ENCODE peak calls at places on chromosomes 1 and 21, in eight cellular contexts. W, M, N, J, Q, P, U and F are unnamed samples.

GRCh38 chr1:170881268-170882265 is 53.8 kb upstream of the MROH9 start:
- DNase-seq in N (no peak), M (peak; percentile 70), U (no peak), J (peak; percentile 31), P (peak; percentile 29), Q (no peak), W (no peak), F (peak; percentile 72)

GRCh38 chr1:110561631-110562030 is 42.7 kb upstream of the KCNA10 start:
- DNase-seq in W (no peak), N (no peak), P (no peak), U (no peak), M (no peak), J (no peak), Q (no peak), F (no peak)

GRCh38 chr21:46041183-46041582 is 56.7 kb upstream of the COL6A2 start:
- DNase-seq in Q (no peak), J (no peak), W (no peak), U (no peak), M (no peak), N (no peak), P (no peak), F (no peak)

GRCh38 chr1:79188371-79188770 is 181.8 kb upstream of the ADGRL4 start:
- DNase-seq in Q (no peak), M (peak; percentile 56), U (no peak), J (no peak), W (no peak), P (no peak), N (no peak), F (peak; percentile 56)

GRCh38 chr1:78577257-78578100 is 42.8 kb upstream of the IFI44L start:
- DNase-seq in P (no peak), U (no peak), M (no peak), W (no peak), N (no peak), Q (no peak), J (no peak), F (peak; percentile 27)

GRCh38 chr1:156845055-156845952 is 13.6 kb downstream of the INSRR start:
- DNase-seq in M (no peak), Q (no peak), W (no peak), J (no peak), P (no peak), U (no peak), N (no peak), F (no peak)

GRCh38 chr21:35529141-35529863 is 480.2 kb upstream of the RUNX1 start:
- DNase-seq in P (peak; percentile 11), N (no peak), M (no peak), J (no peak), W (no peak), U (no peak), Q (no peak), F (peak; percentile 62)

GRCh38 chr1:61504840-61505239 is 220.1 kb downstream of the TM2D1 start:
- DNase-seq in P (no peak), N (no peak), U (no peak), J (no peak), Q (no peak), M (peak; percentile 63), W (no peak), F (peak; percentile 61)

GRCh38 chr1:12549460-12550349 is 68.3 kb downstream of the DHRS3 start:
- DNase-seq in N (no peak), W (peak; percentile 68), M (peak; percentile 98), Q (no peak), J (peak; percentile 70), U (peak; percentile 92), P (peak; percentile 85), F (peak; percentile 74)

GRCh38 chr21:46634966-46635323 is 529 bp upstream of the PRMT2 start:
- DNase-seq in W (no peak), N (peak; percentile 83), P (peak; percentile 69), J (peak; percentile 77), M (peak; percentile 60), U (peak; percentile 67), Q (peak; percentile 53), F (peak; percentile 93)

GRCh38 chr1:68168545-68169065 is 63.7 kb downstream of the WLS start:
- DNase-seq in P (no peak), Q (no peak), N (no peak), J (no peak), W (no peak), U (no peak), M (no peak), F (peak; percentile 14)

GRCh38 chr1:63623952-63624351 is 30.7 kb downstream of the PGM1 start:
- DNase-seq in Q (no peak), N (no peak), P (no peak), J (no peak), M (no peak), U (no peak), W (no peak), F (no peak)

GRCh38 chr1:59669752-59670312 is 144.9 kb upstream of the HOOK1 start:
- DNase-seq in U (peak; percentile 75), P (peak; percentile 75), N (peak; percentile 95), W (peak; percentile 53), Q (peak; percentile 63), J (peak; percentile 75), M (no peak), F (peak; percentile 77)

GRCh38 chr21:42199488-42200463 is 19.2 kb upstream of the ABCG1 start:
- DNase-seq in P (peak; percentile 25), U (no peak), M (peak; percentile 49), Q (no peak), W (no peak), N (no peak), J (peak; percentile 8), F (peak; percentile 44)
- H3K4me1 ChIP-seq in P (peaks cover 14% of the 10 kb centered on the region), U (no peaks in the 10 kb centered on the region), M (peaks cover 13% of the 10 kb centered on the region), Q (no peaks in the 10 kb centered on the region), W (peaks cover 9% of the 10 kb centered on the region), N (peaks cover 9% of the 10 kb centered on the region), J (peaks cover 8% of the 10 kb centered on the region), F (no peaks in the 10 kb centered on the region)

DNA sequence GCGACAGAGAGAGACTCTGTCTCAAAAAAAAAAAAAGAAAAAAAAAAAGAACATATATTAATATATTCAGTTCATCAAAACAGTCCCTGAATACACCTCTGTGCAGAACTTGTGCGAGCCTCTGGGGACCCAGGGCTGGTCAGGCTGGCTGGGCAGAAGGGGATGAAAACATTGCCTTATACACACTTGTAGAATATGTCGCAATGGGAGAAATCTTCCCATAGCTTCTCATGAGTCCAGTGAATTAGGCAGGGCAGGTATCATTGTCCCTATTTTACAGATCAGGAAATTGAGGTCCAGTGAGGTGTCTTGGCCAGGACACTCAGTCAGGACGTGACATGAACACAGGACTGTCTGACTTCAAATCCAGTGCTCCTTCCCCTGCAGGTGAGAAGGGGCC is 12.6 kb upstream of the WNT4 start:
- DNase-seq in P (no peak), M (no peak), N (no peak), J (no peak), W (no peak), U (no peak), Q (no peak), F (no peak)
- H3K4me1 ChIP-seq in P (no peaks in the 10 kb centered on the region), M (no peaks in the 10 kb centered on the region), N (peaks cover 6% of the 10 kb centered on the region), J (peaks cover 4% of the 10 kb centered on the region), W (no peaks in the 10 kb centered on the region), U (no peaks in the 10 kb centered on the region), Q (no peaks in the 10 kb centered on the region), F (no peaks in the 10 kb centered on the region)

DNA sequence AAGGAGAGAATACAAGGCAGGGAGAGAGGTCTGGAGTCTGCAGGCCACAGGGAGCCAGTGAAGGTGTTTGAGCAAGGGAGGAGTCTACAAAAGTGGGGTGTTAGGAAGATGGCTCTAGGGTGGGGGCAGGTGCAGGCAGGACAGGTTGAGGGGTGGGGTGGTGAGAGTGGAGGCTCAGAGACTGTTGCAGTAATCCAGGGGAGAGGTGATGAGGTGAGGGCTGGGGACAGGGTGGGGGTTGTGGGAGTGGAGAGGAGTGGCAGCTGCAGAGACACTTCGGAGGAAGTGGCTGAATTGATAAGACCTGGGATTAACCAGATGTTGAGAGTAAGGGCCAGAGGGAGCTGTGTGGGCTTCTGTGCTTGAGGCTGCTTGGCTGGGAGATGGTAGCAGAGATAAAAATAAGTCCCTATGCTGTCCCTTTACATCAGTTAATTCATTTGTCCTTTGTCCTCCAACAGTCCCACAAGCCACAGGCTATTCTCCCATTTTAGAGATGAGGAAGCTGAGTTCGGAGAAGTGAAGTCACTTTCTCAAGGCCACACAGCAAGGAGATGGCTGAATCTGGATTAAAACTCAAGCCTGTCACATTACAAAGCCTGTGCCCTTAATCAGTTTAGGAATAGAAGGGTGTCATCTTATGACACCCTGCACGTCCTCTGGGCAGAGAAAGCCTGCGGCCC is 54.8 kb upstream of the SYNC start:
- DNase-seq in Q (no peak), W (no peak), U (no peak), P (no peak), M (no peak), N (no peak), J (no peak), F (no peak)
- H3K4me1 ChIP-seq in Q (peaks cover 37% of the 10 kb centered on the region), W (peaks cover 46% of the 10 kb centered on the region), U (peaks cover 5% of the 10 kb centered on the region), P (peaks cover 77% of the 10 kb centered on the region), M (peaks cover 72% of the 10 kb centered on the region), N (peaks cover 41% of the 10 kb centered on the region), J (peaks cover 43% of the 10 kb centered on the region), F (peaks cover 26% of the 10 kb centered on the region)

GRCh38 chr1:153536618-153537375 is 1.0 kb upstream of the S100A6 start:
- DNase-seq in W (no peak), U (peak; percentile 43), Q (no peak), M (peak; percentile 68), P (no peak), N (no peak), J (no peak), F (no peak)

GRCh38 chr1:153533689-153534201 is 2.0 kb downstream of the S100A6 start:
- DNase-seq in J (no peak), Q (no peak), U (peak; percentile 84), W (peak; percentile 44), M (peak; percentile 97), N (no peak), P (no peak), F (peak; percentile 93)

GRCh38 chr1:153535664-153536585 is at the start of gene S100A6:
- DNase-seq in J (peak; percentile 72), W (peak; percentile 87), M (peak; percentile 94), P (peak; percentile 84), Q (no peak), U (peak; percentile 92), N (no peak), F (peak; percentile 86)

GRCh38 chr1:153534226-153534932 is 1.4 kb downstream of the S100A6 start:
- DNase-seq in J (no peak), M (peak; percentile 81), N (no peak), U (peak; percentile 67), W (no peak), P (no peak), Q (no peak), F (peak; percentile 63)

DNA sequence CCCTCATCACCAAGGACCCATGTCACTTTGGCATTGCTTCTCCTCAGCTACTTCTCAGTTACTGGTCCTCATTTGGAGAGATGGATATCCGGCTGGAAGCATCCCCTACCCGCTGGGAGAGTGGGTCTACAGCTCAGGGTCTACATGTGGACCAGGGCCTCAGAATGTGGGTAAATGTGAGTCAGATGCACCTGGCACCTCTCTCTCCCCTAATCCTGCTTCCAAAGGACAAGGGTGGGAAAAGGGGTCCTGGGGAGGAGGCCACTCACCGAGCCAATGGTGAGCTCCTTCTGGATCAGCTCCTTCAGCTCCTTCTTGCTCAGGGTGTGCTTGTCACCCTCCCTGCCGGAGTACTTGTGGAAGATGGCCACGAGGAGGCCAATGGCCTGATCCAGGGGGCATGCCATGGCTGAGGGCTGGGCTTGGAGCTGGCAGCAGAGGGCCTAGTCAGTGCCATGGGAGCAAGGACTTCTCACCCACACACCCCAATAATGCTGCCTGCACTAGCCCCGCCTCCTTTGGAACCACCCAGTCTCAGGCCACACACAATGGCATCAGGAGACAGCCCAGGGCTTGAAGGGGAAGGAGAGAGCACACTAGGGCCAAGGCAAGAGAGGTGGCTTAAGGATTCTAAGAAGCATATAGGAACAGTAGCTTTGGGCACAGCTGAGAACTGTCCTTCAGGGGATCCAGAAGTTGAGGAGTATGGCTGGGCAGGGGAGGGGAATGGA is 693 bp downstream of the S100A6 start:
- DNase-seq in N (no peak), M (no peak), P (peak; percentile 62), J (peak; percentile 55), U (peak; percentile 88), Q (no peak), W (peak; percentile 68), F (peak; percentile 60)
- H3K4me1 ChIP-seq in N (peaks cover 13% of the 10 kb centered on the region), M (peaks cover 64% of the 10 kb centered on the region), P (peaks cover 35% of the 10 kb centered on the region), J (peaks cover 15% of the 10 kb centered on the region), U (no peaks in the 10 kb centered on the region), Q (peaks cover 15% of the 10 kb centered on the region), W (peaks cover 50% of the 10 kb centered on the region), F (peaks cover 14% of the 10 kb centered on the region)